ENCODE peak calls at places on chromosomes 4 and X, in seven cellular contexts. K is A549, C is OCI-LY7, T is AG10803, Q is right lobe of liver, N is AG09319, V is NCI-H345. R is an unnamed sample.

GRCh38 chrX:57772637-57773036 is 92.6 kb upstream of the NLRP2B start:
- DNase-seq in K (no peak), C (no peak), T (no peak), Q (no peak), N (no peak), V (no peak), R (peak)

GRCh38 chr4:3836802-3837601 is 70.8 kb downstream of the ADRA2C start:
- DNase-seq in K (no peak), C (peak), T (no peak), Q (no peak), N (no peak), V (no peak), R (peak)

GRCh38 chrX:111917591-111917990 is 41.6 kb downstream of the TRPC5OS start:
- DNase-seq in K (no peak), C (no peak), T (no peak), Q (no peak), N (no peak), V (no peak), R (no peak)

GRCh38 chr4:2742081-2742822 is 13.9 kb downstream of the TNIP2 start:
- DNase-seq in K (no peak), C (no peak), T (no peak), Q (no peak), N (no peak), V (no peak), R (no peak)

GRCh38 chrX:133985164-133986007 is at the start of gene GPC3:
- DNase-seq in K (peak), C (no peak), T (no peak), Q (peak), N (no peak), V (peak), R (no peak)

GRCh38 chrX:63115196-63115595 is 235.9 kb downstream of the SPIN4 start:
- DNase-seq in K (no peak), C (no peak), T (no peak), Q (no peak), N (no peak), V (no peak), R (no peak)

GRCh38 chrX:56728321-56728720 is 722 bp upstream of the NBDY start:
- DNase-seq in K (no peak), C (peak), T (no peak), Q (no peak), N (no peak), V (peak), R (peak)

GRCh38 chr4:185249105-185249504 is 39.7 kb downstream of the SNX25 start:
- DNase-seq in K (no peak), C (no peak), T (no peak), Q (no peak), N (no peak), V (no peak), R (no peak)

GRCh38 chr4:87949961-87950360 is 25.6 kb upstream of the SPP1 start:
- DNase-seq in K (no peak), C (no peak), T (peak), Q (no peak), N (no peak), V (no peak), R (peak)

GRCh38 chr4:77927991-77928925 is 65.6 kb downstream of the MRPL1 start:
- DNase-seq in K (no peak), C (no peak), T (no peak), Q (no peak), N (no peak), V (peak), R (no peak)

GRCh38 chrX:134453631-134454030 is 6.3 kb upstream of the HPRT1 start:
- DNase-seq in K (no peak), C (peak), T (no peak), Q (no peak), N (no peak), V (no peak), R (peak)

GRCh38 chrX:49877397-49878101 is 1.7 kb upstream of the USP27X start:
- DNase-seq in K (no peak), C (no peak), T (no peak), Q (peak), N (no peak), V (no peak), R (no peak)

GRCh38 chr4:115249808-115250207 is 136.4 kb upstream of the NDST4 start:
- DNase-seq in K (no peak), C (no peak), T (no peak), Q (no peak), N (no peak), V (no peak), R (no peak)

GRCh38 chrX:119687661-119688413 is 5.1 kb downstream of the SEPTIN6 start:
- DNase-seq in K (no peak), C (peak), T (peak), Q (peak), N (no peak), V (no peak), R (no peak)

GRCh38 chr4:25694466-25694865 is 38.8 kb downstream of the SLC34A2 start:
- DNase-seq in K (peak), C (no peak), T (no peak), Q (no peak), N (no peak), V (no peak), R (no peak)

GRCh38 chr4:61202638-61203495 is 2.7 kb downstream of the ADGRL3 start:
- DNase-seq in K (no peak), C (no peak), T (no peak), Q (no peak), N (no peak), V (peak), R (no peak)

GRCh38 chr4:87326460-87326859 is 3.8 kb upstream of the HSD17B13 start:
- DNase-seq in K (no peak), C (no peak), T (no peak), Q (no peak), N (no peak), V (no peak), R (no peak)

GRCh38 chr4:186810613-186811150 is 87.0 kb upstream of the FAT1 start:
- DNase-seq in K (no peak), C (no peak), T (no peak), Q (no peak), N (no peak), V (peak), R (no peak)

GRCh38 chr4:77156912-77157858 is at the start of gene CCNG2:
- DNase-seq in K (peak), C (peak), T (peak), Q (peak), N (peak), V (peak), R (peak)

GRCh38 chr4:159010563-159011260 is 92.2 kb upstream of the RAPGEF2 start:
- DNase-seq in K (no peak), C (no peak), T (peak), Q (peak), N (peak), V (peak), R (no peak)